ENCODE peak calls at places on chromosomes 13 and 19, in four cellular contexts. M is H1, Z is HCT116, H is GM12878. A is an unnamed sample.

GRCh38 chr13:75749407-75749806 is 113.3 kb downstream of the LMO7 start:
- DNase-seq in H (no peak), Z (no peak), M (no peak), A (no peak)

GRCh38 chr19:48341006-48341405 is 15.7 kb downstream of the EMP3 start:
- DNase-seq in Z (no peak), M (no peak), H (no peak), A (no peak)

GRCh38 chr13:44629465-44630183 is 53.5 kb upstream of the TSC22D1 start:
- DNase-seq in H (no peak), M (no peak), Z (no peak), A (no peak)

GRCh38 chr19:2561221-2561620 is 85.3 kb downstream of the GADD45B start:
- DNase-seq in Z (no peak), M (no peak), H (no peak), A (no peak)

GRCh38 chr19:55457683-55458457 is 3.6 kb downstream of the ISOC2 start:
- DNase-seq in M (no peak), H (no peak), Z (no peak), A (no peak)

GRCh38 chr13:87889241-87889640 is 218.1 kb downstream of the SLITRK5 start:
- DNase-seq in H (no peak), M (no peak), Z (no peak), A (no peak)

GRCh38 chr13:24050796-24051715 is 109.5 kb upstream of the SPATA13 start:
- DNase-seq in H (no peak), M (no peak), Z (no peak), A (no peak)

GRCh38 chr19:18489627-18490184 is 32.2 kb downstream of the ELL start:
- DNase-seq in H (no peak), M (no peak), Z (no peak), A (no peak)

GRCh38 chr19:29724102-29724641 is 9.1 kb upstream of the C19orf12 start:
- DNase-seq in M (no peak), H (no peak), Z (no peak), A (no peak)

GRCh38 chr13:44719857-44720671 is 143.9 kb upstream of the TSC22D1 start:
- DNase-seq in M (no peak), Z (no peak), H (no peak), A (no peak)

GRCh38 chr19:22620912-22621311 is 13.2 kb upstream of the ZNF492 start:
- DNase-seq in H (no peak), Z (no peak), M (no peak), A (no peak)

GRCh38 chr19:52248256-52248655 is 21.1 kb upstream of the ZNF766 start:
- DNase-seq in Z (peak), M (no peak), H (no peak), A (no peak)

GRCh38 chr19:18428173-18428836 is 9.1 kb downstream of the SSBP4 start:
- DNase-seq in M (no peak), H (no peak), Z (no peak), A (no peak)

GRCh38 chr19:38877781-38878574 is at the start of gene RINL:
- DNase-seq in M (no peak), H (no peak), Z (no peak), A (no peak)

GRCh38 chr13:72808917-72809500 is 27.1 kb downstream of the PIBF1 start:
- DNase-seq in H (no peak), M (no peak), Z (no peak), A (no peak)

GRCh38 chr19:6458695-6459355 is 767 bp downstream of the SLC25A23 start:
- DNase-seq in M (no peak), H (no peak), Z (no peak), A (no peak)

GRCh38 chr13:43261018-43261417 is 237.6 kb downstream of the DNAJC15 start:
- DNase-seq in Z (no peak), H (no peak), M (no peak), A (no peak)

GRCh38 chr13:31377946-31378345 is 178.2 kb downstream of the B3GLCT start:
- DNase-seq in M (no peak), Z (no peak), H (no peak), A (no peak)

GRCh38 chr13:50241479-50241878 is 226.2 kb downstream of the KCNRG start:
- DNase-seq in Z (no peak), H (no peak), M (no peak), A (no peak)

GRCh38 chr19:36213793-36214387 is 575 bp downstream of the ZNF565 start:
- DNase-seq in H (no peak), M (no peak), Z (no peak), A (peak)

GRCh38 chr13:24997367-24997967 is 98.5 kb upstream of the PABPC3 start:
- DNase-seq in H (no peak), M (no peak), Z (no peak), A (no peak)

GRCh38 chr13:24230428-24231072 is 70.0 kb downstream of the SPATA13 start:
- DNase-seq in H (no peak), Z (no peak), M (no peak), A (no peak)

GRCh38 chr13:106455190-106455589 is 80.3 kb downstream of the EFNB2 start:
- DNase-seq in Z (no peak), H (no peak), M (no peak), A (no peak)

GRCh38 chr13:101473458-101473857 is 21.0 kb downstream of the ITGBL1 start:
- DNase-seq in H (no peak), Z (no peak), M (no peak), A (no peak)

GRCh38 chr13:43865892-43866291 is 13.6 kb downstream of the CCDC122 start:
- DNase-seq in H (no peak), Z (peak), M (no peak), A (no peak)

GRCh38 chr19:35404879-35405622 is 34.2 kb downstream of the GPR42 start:
- DNase-seq in Z (no peak), M (no peak), H (peak), A (no peak)

GRCh38 chr19:11558881-11559828 is at the start of gene ELOF1:
- DNase-seq in M (peak), H (peak), Z (peak), A (peak)

GRCh38 chr19:11563530-11563929 is 4.5 kb upstream of the ELOF1 start:
- DNase-seq in M (no peak), Z (no peak), H (no peak), A (no peak)

GRCh38 chr19:11556634-11557420 is 2.2 kb downstream of the ELOF1 start:
- DNase-seq in Z (no peak), H (no peak), M (no peak), A (no peak)

GRCh38 chr19:11555246-11555645 is 3.8 kb downstream of the ELOF1 start:
- DNase-seq in Z (no peak), H (no peak), M (no peak), A (no peak)

GRCh38 chr19:11560404-11560988 is 1.5 kb upstream of the ELOF1 start:
- DNase-seq in Z (peak), M (no peak), H (peak), A (peak)
- TF ChIP-seq JUND in Z (no peak), M (no peak), H (no peak), A (no peak)

GRCh38 chr13:110915057-110915873 is at the start of gene ANKRD10:
- DNase-seq in M (peak), H (peak), Z (peak), A (peak)
- TF ChIP-seq JUND in M (no peak), H (no peak), Z (no peak), A (no peak)

DNA sequence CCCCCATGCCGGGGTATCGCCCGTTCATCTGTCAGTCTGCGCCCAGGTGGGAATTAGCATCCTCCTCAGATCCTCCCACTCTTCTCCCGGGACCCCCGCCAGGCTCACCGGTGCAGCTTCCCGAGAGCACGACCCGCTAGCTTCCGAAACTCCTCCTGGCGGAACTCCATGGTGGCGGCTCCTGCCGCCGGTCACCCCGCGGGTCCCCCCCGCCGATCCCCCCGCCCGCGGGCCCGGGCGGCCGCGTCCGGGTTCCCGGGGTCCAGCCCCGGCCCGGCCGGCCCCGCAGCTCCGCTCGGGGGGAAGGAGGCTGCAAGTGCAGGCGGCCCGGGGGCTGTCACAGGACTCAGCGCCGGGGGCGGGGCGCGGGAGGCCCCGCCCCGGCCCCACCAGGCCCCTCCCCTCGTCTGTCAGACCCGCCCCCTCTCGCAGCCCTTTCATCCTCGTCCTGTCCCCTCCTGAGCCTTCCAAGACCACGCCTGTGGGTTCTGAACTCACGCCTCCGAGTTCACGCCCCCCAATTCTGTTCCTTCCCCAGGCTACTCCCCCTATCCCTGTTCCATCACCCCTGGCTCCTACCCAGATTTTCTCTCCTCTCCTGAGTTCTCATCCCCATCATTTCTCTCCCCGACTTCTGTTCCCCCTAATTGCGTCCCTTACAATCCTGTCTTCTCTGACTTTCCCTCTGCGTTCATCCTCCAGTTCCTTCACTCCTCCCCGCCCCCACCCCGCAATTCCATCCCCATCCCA is at the start of gene SLC17A7:
- DNase-seq in Z (no peak), M (no peak), H (no peak), A (peak)
- TF ChIP-seq JUND in Z (no peak), M (no peak), H (no peak), A (no peak)

DNA sequence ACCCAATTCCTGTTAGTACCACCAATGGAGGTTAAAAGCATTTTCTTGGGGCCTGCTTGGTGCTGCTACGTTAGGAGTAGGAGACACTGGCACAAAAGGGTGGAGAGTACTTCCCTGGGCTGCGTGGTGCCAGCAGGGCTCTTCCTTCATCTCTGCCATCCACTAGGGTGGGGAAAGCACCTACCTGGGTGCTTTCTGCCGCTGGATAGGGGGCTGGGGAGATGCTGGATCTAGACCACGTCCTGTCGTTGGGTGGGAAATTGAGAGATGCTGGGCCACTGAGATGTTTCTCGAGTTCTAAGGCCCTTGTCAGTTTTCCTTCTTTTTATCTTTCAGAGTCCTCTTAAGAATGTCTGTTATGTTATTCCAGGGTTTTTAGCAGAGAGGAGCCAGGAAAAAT is 6.7 kb upstream of the FCGBP start:
- DNase-seq in M (no peak), Z (no peak), H (no peak), A (no peak)
- TF ChIP-seq JUND in M (no peak), Z (no peak), H (no peak), A (no peak)

GRCh38 chr19:5454743-5455142 is 474 bp upstream of the ZNRF4 start:
- DNase-seq in H (no peak), Z (no peak), M (no peak), A (no peak)

GRCh38 chr19:5457709-5458108 is 2.5 kb downstream of the ZNRF4 start:
- DNase-seq in Z (no peak), H (no peak), M (no peak), A (no peak)

GRCh38 chr19:5456130-5456835 is 1.1 kb downstream of the ZNRF4 start:
- DNase-seq in Z (no peak), M (no peak), H (no peak), A (no peak)

GRCh38 chr19:5456836-5457200 is 1.6 kb downstream of the ZNRF4 start:
- DNase-seq in M (no peak), H (no peak), Z (no peak), A (no peak)

GRCh38 chr19:5455367-5456129 is at the start of gene ZNRF4:
- DNase-seq in H (no peak), M (no peak), Z (no peak), A (no peak)
- TF ChIP-seq JUND in H (no peak), M (no peak), Z (no peak), A (no peak)

A was measured in T47D.